ENCODE peak calls at places on chromosomes 11 and 22, in four cellular contexts. W, Y, P and L are unnamed samples.

GRCh38 chr11:75022759-75023396 is 34.1 kb downstream of the NEU3 start:
- DNase-seq in W (peak), Y (peak), P (peak), L (peak)

GRCh38 chr11:102666331-102666957 is 39.1 kb downstream of the MMP27 start:
- DNase-seq in W (no peak), Y (peak), P (peak), L (peak)

GRCh38 chr11:110972640-110973039 is 260.4 kb upstream of the ARHGAP20 start:
- DNase-seq in W (no peak), Y (no peak), P (no peak), L (no peak)

GRCh38 chr11:96012086-96012824 is 88.3 kb upstream of the MTMR2 start:
- DNase-seq in W (peak), Y (peak), P (peak), L (peak)

GRCh38 chr22:23763579-23764331 is 965 bp downstream of the C22orf15 start:
- DNase-seq in W (no peak), Y (no peak), P (peak), L (no peak)

GRCh38 chr11:82883853-82884252 is 16.4 kb downstream of the PRCP start:
- DNase-seq in W (no peak), Y (no peak), P (no peak), L (no peak)

GRCh38 chr22:45422237-45422983 is 8.9 kb downstream of the RIBC2 start:
- DNase-seq in W (no peak), Y (no peak), P (no peak), L (no peak)

GRCh38 chr11:114796954-114797721 is 118.8 kb downstream of the NXPE2 start:
- DNase-seq in W (no peak), Y (no peak), P (no peak), L (no peak)

GRCh38 chr11:70788247-70789022 is 390.1 kb downstream of the CTTN start:
- DNase-seq in W (no peak), Y (no peak), P (peak), L (peak)

GRCh38 chr11:111585371-111585770 is 16.9 kb upstream of the SIK2 start:
- DNase-seq in W (no peak), Y (no peak), P (no peak), L (no peak)

GRCh38 chr22:41831383-41831782 is 1.5 kb upstream of the SREBF2 start:
- DNase-seq in W (no peak), Y (no peak), P (no peak), L (no peak)

GRCh38 chr11:38274031-38274430 is 1676.0 kb upstream of the RAG2 start:
- DNase-seq in W (no peak), Y (no peak), P (no peak), L (no peak)

GRCh38 chr11:111977141-111978027 is 40.2 kb downstream of the DIXDC1 start:
- DNase-seq in W (no peak), Y (no peak), P (no peak), L (no peak)

GRCh38 chr22:33302049-33302545 is 243.9 kb upstream of the SYN3 start:
- DNase-seq in W (peak), Y (peak), P (peak), L (peak)

GRCh38 chr11:46391578-46392420 is at the start of gene CHRM4:
- DNase-seq in W (no peak), Y (peak), P (peak), L (no peak)

GRCh38 chr11:17738350-17739207 is 4.0 kb downstream of the KCNC1 start:
- DNase-seq in W (no peak), Y (no peak), P (peak), L (no peak)

GRCh38 chr11:79050784-79051183 is 390.0 kb downstream of the TENM4 start:
- DNase-seq in W (no peak), Y (no peak), P (no peak), L (no peak)

GRCh38 chr11:2932850-2933251 is 3.6 kb upstream of the PHLDA2 start:
- DNase-seq in W (no peak), Y (no peak), P (no peak), L (no peak)

GRCh38 chr11:122673706-122674105 is 18.2 kb downstream of the UBASH3B start:
- DNase-seq in W (no peak), Y (no peak), P (no peak), L (no peak)

GRCh38 chr11:78192911-78193341 is 4.2 kb downstream of the USP35 start:
- DNase-seq in W (no peak), Y (no peak), P (no peak), L (no peak)

GRCh38 chr22:41327124-41327523 is 25.8 kb downstream of the ZC3H7B start:
- DNase-seq in W (no peak), Y (no peak), P (no peak), L (no peak)

GRCh38 chr22:19429950-19430889 is 1.3 kb downstream of the HIRA start:
- DNase-seq in W (no peak), Y (peak), P (peak), L (no peak)

GRCh38 chr11:12201016-12201985 is 90.9 kb downstream of the MICAL2 start:
- DNase-seq in W (no peak), Y (peak), P (peak), L (no peak)

GRCh38 chr11:8268530-8269461 is 5.1 kb upstream of the LMO1 start:
- DNase-seq in W (no peak), Y (no peak), P (no peak), L (no peak)

GRCh38 chr11:33970984-33971466 is 79.1 kb upstream of the LMO2 start:
- DNase-seq in W (no peak), Y (peak), P (peak), L (peak)

DNA sequence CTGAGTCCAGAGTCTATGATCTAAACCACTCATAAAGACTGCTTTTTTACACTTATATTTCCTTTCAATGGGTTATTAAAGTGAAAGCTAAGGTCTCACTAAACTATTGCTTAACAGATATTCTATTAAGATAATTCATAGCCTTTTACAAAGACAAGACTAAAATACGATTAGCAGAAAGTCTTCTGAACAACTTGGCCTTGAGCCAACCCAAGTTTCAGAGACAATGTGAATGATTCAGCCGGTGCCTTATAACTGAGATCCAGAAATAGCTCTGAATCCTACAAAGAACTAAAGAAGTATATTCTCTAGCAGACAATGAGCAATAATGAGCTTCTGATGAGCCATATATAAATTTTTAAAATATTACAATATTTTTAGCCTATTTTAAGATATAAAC is 41.5 kb upstream of the CARD18 start:
- DNase-seq in W (no peak), Y (no peak), P (no peak), L (no peak)
- TF ChIP-seq SP1 in W (no peak), Y (no peak), P (no peak), L (no peak)

DNA sequence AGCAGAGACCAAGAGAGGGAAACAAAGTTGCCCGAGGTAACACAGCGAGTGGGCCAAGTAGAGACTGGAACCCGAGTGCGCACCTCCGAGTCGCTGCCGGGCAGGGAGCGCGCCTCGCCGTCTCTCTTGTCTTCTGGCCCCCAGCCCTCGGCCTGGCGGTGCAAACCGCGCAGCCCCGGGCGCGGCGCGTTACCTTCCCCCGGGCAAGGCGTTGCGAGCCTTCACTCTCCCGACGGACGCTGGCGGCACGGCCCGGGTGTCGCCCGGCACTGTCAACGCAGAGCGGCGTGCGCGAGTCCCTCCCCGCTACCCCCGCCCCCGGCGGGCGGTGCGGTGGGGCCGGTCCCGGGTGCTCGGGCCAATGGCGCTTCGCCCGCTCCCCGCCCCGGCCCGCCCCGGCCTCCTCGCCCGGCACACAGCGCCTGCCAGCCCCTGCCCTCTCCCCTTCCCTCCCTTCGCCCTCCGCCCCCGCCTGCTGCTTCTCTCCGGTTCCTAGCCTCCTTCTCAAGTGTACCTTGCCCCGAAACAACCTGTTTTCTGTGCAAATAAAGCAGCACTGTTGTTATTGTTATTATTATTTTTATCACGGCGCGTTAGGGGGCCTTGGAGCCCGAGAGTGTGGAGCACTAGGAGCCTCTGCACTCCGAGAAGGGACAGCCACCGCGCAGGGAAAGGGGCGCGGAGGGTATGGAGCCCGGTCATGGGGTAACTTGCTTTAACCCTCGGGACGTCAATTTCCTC is at the start of gene SYTL2:
- DNase-seq in W (no peak), Y (peak), P (peak), L (no peak)
- TF ChIP-seq POLR2A in W (no peak), Y (no peak), P (no peak), L (peak)

GRCh38 chr11:130003717-130004001 is 1.0 kb upstream of the PRDM10 start:
- DNase-seq in W (no peak), Y (no peak), P (no peak), L (no peak)

GRCh38 chr11:130002846-130003716 is 446 bp upstream of the PRDM10 start:
- DNase-seq in W (peak), Y (peak), P (peak), L (peak)

GRCh38 chr11:130000552-130001176 is 2.0 kb downstream of the PRDM10 start:
- DNase-seq in W (no peak), Y (peak), P (no peak), L (no peak)

GRCh38 chr11:130002352-130002845 is at the start of gene PRDM10:
- DNase-seq in W (no peak), Y (peak), P (peak), L (peak)

GRCh38 chr11:130001491-130002351 is 914 bp downstream of the PRDM10 start:
- DNase-seq in W (no peak), Y (peak), P (no peak), L (no peak)
- TF ChIP-seq SP1 in W (no peak), Y (no peak), P (no peak), L (no peak)

GRCh38 chr11:63871962-63872832 is 33.3 kb downstream of the MARK2 start:
- DNase-seq in W (peak), Y (peak), P (peak), L (peak)
- TF ChIP-seq POLR2A in W (no peak), Y (no peak), P (no peak), L (no peak)

GRCh38 chr11:13216019-13217006 is 61.3 kb upstream of the BMAL1 start:
- DNase-seq in W (no peak), Y (peak), P (no peak), L (peak)
- TF ChIP-seq SP1 in W (no peak), Y (no peak), P (no peak), L (peak)